ENCODE peak calls at places on chromosomes 3 and 15, in seven cellular contexts. Y is IMR-90, X is mesendoderm, B is neuronal stem cell, N is trophoblast cell, J is H9, V is H1. F is an unnamed sample.

GRCh38 chr3:52480768-52481715 is 14.1 kb upstream of the STAB1 start:
- DNase-seq in Y (no peak), X (no peak), B (no peak), N (no peak), J (peak; percentile 20), V (no peak), F (no peak)

GRCh38 chr15:67955256-67955655 is 98.9 kb upstream of the PIAS1 start:
- DNase-seq in Y (no peak), X (no peak), B (no peak), N (no peak), J (no peak), V (no peak), F (no peak)

GRCh38 chr15:68344600-68344999 is 67.1 kb downstream of the FEM1B start:
- DNase-seq in Y (no peak), X (no peak), B (no peak), N (peak; percentile 67), J (no peak), V (no peak), F (no peak)

GRCh38 chr15:73894133-73894814 is 20.9 kb downstream of the TBC1D21 start:
- DNase-seq in Y (no peak), X (no peak), B (no peak), N (no peak), J (no peak), V (no peak), F (no peak)

GRCh38 chr15:52247481-52247880 is 48.1 kb downstream of the MYO5C start:
- DNase-seq in Y (no peak), X (no peak), B (no peak), N (no peak), J (no peak), V (no peak), F (no peak)

GRCh38 chr15:61483599-61483998 is 254.5 kb upstream of the RORA start:
- DNase-seq in Y (no peak), X (no peak), B (no peak), N (no peak), J (no peak), V (no peak), F (no peak)

GRCh38 chr3:24254649-24255048 is 240.0 kb downstream of the THRB start:
- DNase-seq in Y (peak; percentile 84), X (no peak), B (no peak), N (peak; percentile 77), J (no peak), V (no peak), F (peak; percentile 88)

GRCh38 chr3:177875786-177876476 is 660.3 kb upstream of the KCNMB2 start:
- DNase-seq in Y (no peak), X (peak; percentile 30), B (no peak), N (no peak), J (no peak), V (no peak), F (peak; percentile 13)

GRCh38 chr3:160213181-160213580 is 12.0 kb upstream of the C3orf80 start:
- DNase-seq in Y (no peak), X (no peak), B (no peak), N (no peak), J (no peak), V (no peak), F (no peak)

GRCh38 chr3:66021731-66022131 is 17.0 kb downstream of the MAGI1 start:
- DNase-seq in Y (no peak), X (peak; percentile 57), B (no peak), N (no peak), J (no peak), V (no peak), F (no peak)

GRCh38 chr3:95218484-95218883 is 1155.6 kb downstream of the NSUN3 start:
- DNase-seq in Y (no peak), X (no peak), B (no peak), N (no peak), J (no peak), V (no peak), F (no peak)

GRCh38 chr3:37626722-37627565 is 234.7 kb upstream of the CTDSPL start:
- DNase-seq in Y (no peak), X (no peak), B (no peak), N (no peak), J (no peak), V (no peak), F (no peak)

GRCh38 chr3:195240171-195240701 is 30.7 kb downstream of the XXYLT1 start:
- DNase-seq in Y (no peak), X (no peak), B (no peak), N (no peak), J (no peak), V (peak; percentile 34), F (no peak)

GRCh38 chr15:84831028-84831427 is 13.9 kb downstream of the ALPK3 start:
- DNase-seq in Y (no peak), X (no peak), B (no peak), N (no peak), J (no peak), V (no peak), F (no peak)

GRCh38 chr15:84834227-84834955 is 17.2 kb downstream of the ALPK3 start:
- DNase-seq in Y (no peak), X (no peak), B (no peak), N (no peak), J (no peak), V (no peak), F (no peak)

GRCh38 chr15:84834969-84835368 is 17.8 kb downstream of the ALPK3 start:
- DNase-seq in Y (no peak), X (no peak), B (no peak), N (no peak), J (no peak), V (no peak), F (no peak)

GRCh38 chr15:84833447-84833846 is 16.3 kb downstream of the ALPK3 start:
- DNase-seq in Y (peak; percentile 78), X (no peak), B (no peak), N (no peak), J (no peak), V (no peak), F (peak; percentile 69)

GRCh38 chr15:84832446-84833040 is 15.4 kb downstream of the ALPK3 start:
- DNase-seq in Y (no peak), X (no peak), B (no peak), N (no peak), J (no peak), V (no peak), F (no peak)
- H3K4me2 ChIP-seq in Y (no peak overlapping the region), X (no peak overlapping the region), B (no peak overlapping the region), N (no peak overlapping the region), J (no peak overlapping the region), V (no peak overlapping the region), F (no peak overlapping the region)

GRCh38 chr3:47380601-47381316 is at the start of gene PTPN23:
- DNase-seq in Y (peak; percentile 98), X (peak; percentile 99), B (peak; percentile 99), N (peak; percentile 100), J (peak; percentile 99), V (peak; percentile 98), F (peak; percentile 99)

GRCh38 chr3:47385796-47386195 is 5.0 kb downstream of the PTPN23 start:
- DNase-seq in Y (no peak), X (no peak), B (no peak), N (no peak), J (no peak), V (no peak), F (no peak)

GRCh38 chr3:47384425-47384824 is 3.6 kb downstream of the PTPN23 start:
- DNase-seq in Y (no peak), X (no peak), B (no peak), N (peak; percentile 32), J (no peak), V (no peak), F (no peak)

GRCh38 chr3:47381317-47382157 is 716 bp downstream of the PTPN23 start:
- DNase-seq in Y (peak; percentile 85), X (peak; percentile 92), B (peak; percentile 77), N (peak; percentile 90), J (peak; percentile 87), V (no peak), F (peak; percentile 92)

GRCh38 chr3:47385007-47385406 is 4.2 kb downstream of the PTPN23 start:
- DNase-seq in Y (peak; percentile 25), X (no peak), B (no peak), N (peak; percentile 92), J (no peak), V (no peak), F (no peak)
- H2BK5ac ChIP-seq in Y (no peak overlapping the region), X (no peak overlapping the region), B (no peak overlapping the region), N (no peak overlapping the region), J (no peak overlapping the region), V (no peak overlapping the region), F (no peak overlapping the region)

GRCh38 chr3:187798531-187799520 is 53.6 kb upstream of the BCL6 start:
- DNase-seq in Y (no peak), X (peak; percentile 48), B (no peak), N (no peak), J (no peak), V (no peak), F (no peak)
- H3K4me2 ChIP-seq in Y (no peak overlapping the region), X (no peak overlapping the region), B (no peak overlapping the region), N (no peak overlapping the region), J (no peak overlapping the region), V (no peak overlapping the region), F (no peak overlapping the region)

DNA sequence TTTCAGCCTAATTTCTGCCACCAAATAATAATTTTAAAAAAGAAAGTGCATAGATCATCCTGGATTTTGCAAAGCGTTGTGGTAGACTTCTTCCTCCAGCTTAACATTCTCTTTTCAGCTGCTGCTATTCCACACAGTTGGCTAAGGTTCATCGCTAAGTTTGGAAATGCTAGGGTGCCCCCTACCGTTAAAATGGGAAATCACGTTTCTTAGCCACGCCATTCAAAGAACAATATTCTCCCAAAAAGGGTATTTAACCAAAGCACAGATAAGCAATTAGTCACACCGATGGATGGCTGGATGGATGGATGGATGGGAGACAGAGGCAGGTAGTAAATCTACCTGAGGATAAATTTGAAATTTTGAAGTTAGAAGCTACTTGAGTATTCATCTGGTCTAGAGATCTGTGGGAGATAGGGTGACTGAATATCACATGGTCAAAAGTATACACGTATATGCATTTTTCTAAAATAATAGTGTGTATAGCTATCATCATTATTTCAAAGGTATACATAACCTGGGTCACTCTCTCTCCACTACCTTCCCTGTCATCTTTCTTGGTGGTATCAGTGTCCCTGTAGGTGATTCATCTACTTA is 67.2 kb downstream of the EFHB start:
- DNase-seq in Y (peak; percentile 58), X (peak; percentile 75), B (peak; percentile 74), N (peak; percentile 90), J (peak; percentile 51), V (peak; percentile 79), F (peak; percentile 54)
- H2BK5ac ChIP-seq in Y (no peak overlapping the region), X (no peak overlapping the region), B (no peak overlapping the region), N (no peak overlapping the region), J (no peak overlapping the region), V (no peak overlapping the region), F (no peak overlapping the region)

GRCh38 chr3:156131799-156132198 is 11.4 kb downstream of the KCNAB1 start:
- DNase-seq in Y (no peak), X (no peak), B (no peak), N (no peak), J (no peak), V (no peak), F (no peak)
- H3K4me2 ChIP-seq in Y (no peak overlapping the region), X (no peak overlapping the region), B (no peak overlapping the region), N (no peak overlapping the region), J (no peak overlapping the region), V (no peak overlapping the region), F (no peak overlapping the region)

GRCh38 chr3:155760653-155761052 is 15.8 kb upstream of the PLCH1 start:
- DNase-seq in Y (no peak), X (no peak), B (no peak), N (no peak), J (no peak), V (no peak), F (no peak)
- H2BK5ac ChIP-seq in Y (no peak overlapping the region), X (no peak overlapping the region), B (no peak overlapping the region), N (no peak overlapping the region), J (no peak overlapping the region), V (no peak overlapping the region), F (no peak overlapping the region)

DNA sequence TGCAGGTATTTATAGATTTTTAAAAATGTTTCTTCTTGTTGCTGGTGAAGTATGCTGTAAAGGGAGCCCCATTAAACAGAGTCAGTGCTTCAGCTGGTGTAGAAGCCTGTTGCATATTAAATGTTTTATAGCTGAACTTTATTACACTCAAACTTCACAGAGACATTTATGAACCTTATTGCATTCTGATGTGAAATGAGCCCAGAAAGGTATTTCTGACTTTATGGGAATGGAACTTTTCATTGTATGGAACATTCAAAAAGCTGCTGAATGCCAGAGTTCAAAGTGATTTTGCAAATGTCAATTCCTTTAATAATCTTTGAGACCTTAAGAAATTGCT is 329.3 kb upstream of the RASGRP1 start:
- DNase-seq in Y (no peak), X (no peak), B (no peak), N (peak; percentile 16), J (no peak), V (no peak), F (no peak)
- H3K4me2 ChIP-seq in Y (peak overlapping the region; percentile 87), X (no peak overlapping the region), B (no peak overlapping the region), N (no peak overlapping the region), J (no peak overlapping the region), V (no peak overlapping the region), F (no peak overlapping the region)

F was measured in mesenchymal stem cell.